ENCODE peak calls at places on chromosomes 1 and 21, in nine cellular contexts. One of them, this sample, is unnamed.

GRCh38 chr21:41680444-41681335 is 86.2 kb downstream of the RIPK4 start:
- DNase-seq in NCI-H2081: peak
- DNase-seq in testis: no peak
- DNase-seq in GM10248: no peak
- DNase-seq in GM03348: no peak
- DNase-seq in K562: no peak
- DNase-seq in PC-9: peak
- DNase-seq in RPMI7951: no peak
- DNase-seq in type B pancreatic cell: no peak
- DNase-seq in this sample: no peak

GRCh38 chr1:99619583-99619982 is 26.3 kb upstream of the PALMD start:
- DNase-seq in NCI-H2081: no peak
- DNase-seq in testis: no peak
- DNase-seq in GM10248: no peak
- DNase-seq in GM03348: no peak
- DNase-seq in K562: no peak
- DNase-seq in PC-9: no peak
- DNase-seq in RPMI7951: no peak
- DNase-seq in type B pancreatic cell: no peak
- DNase-seq in this sample: no peak

GRCh38 chr21:45302082-45303061 is 14.7 kb upstream of the POFUT2 start:
- DNase-seq in NCI-H2081: no peak
- DNase-seq in testis: peak
- DNase-seq in GM10248: no peak
- DNase-seq in GM03348: no peak
- DNase-seq in K562: no peak
- DNase-seq in PC-9: no peak
- DNase-seq in RPMI7951: no peak
- DNase-seq in type B pancreatic cell: no peak
- DNase-seq in this sample: no peak

GRCh38 chr21:31604591-31605190 is 54.8 kb upstream of the SOD1 start:
- DNase-seq in NCI-H2081: peak
- DNase-seq in testis: peak
- DNase-seq in GM10248: peak
- DNase-seq in GM03348: peak
- DNase-seq in K562: peak
- DNase-seq in PC-9: peak
- DNase-seq in RPMI7951: peak
- DNase-seq in type B pancreatic cell: no peak
- DNase-seq in this sample: peak

GRCh38 chr1:199551967-199552565 is 475.4 kb upstream of the NR5A2 start:
- DNase-seq in NCI-H2081: peak
- DNase-seq in testis: peak
- DNase-seq in GM10248: peak
- DNase-seq in GM03348: peak
- DNase-seq in K562: peak
- DNase-seq in PC-9: peak
- DNase-seq in RPMI7951: peak
- DNase-seq in type B pancreatic cell: no peak
- DNase-seq in this sample: peak

GRCh38 chr1:40315795-40316594 is 1.1 kb downstream of the COL9A2 start:
- DNase-seq in NCI-H2081: peak
- DNase-seq in testis: no peak
- DNase-seq in GM10248: peak
- DNase-seq in GM03348: no peak
- DNase-seq in K562: no peak
- DNase-seq in PC-9: no peak
- DNase-seq in RPMI7951: peak
- DNase-seq in type B pancreatic cell: no peak
- DNase-seq in this sample: peak

GRCh38 chr1:93605812-93606512 is 75.7 kb downstream of the BCAR3 start:
- DNase-seq in NCI-H2081: no peak
- DNase-seq in testis: no peak
- DNase-seq in GM10248: no peak
- DNase-seq in GM03348: peak
- DNase-seq in K562: no peak
- DNase-seq in PC-9: peak
- DNase-seq in RPMI7951: peak
- DNase-seq in type B pancreatic cell: no peak
- DNase-seq in this sample: no peak

GRCh38 chr1:21294266-21295058 is 4.2 kb upstream of the ECE1 start:
- DNase-seq in NCI-H2081: no peak
- DNase-seq in testis: no peak
- DNase-seq in GM10248: peak
- DNase-seq in GM03348: no peak
- DNase-seq in K562: no peak
- DNase-seq in PC-9: peak
- DNase-seq in RPMI7951: peak
- DNase-seq in type B pancreatic cell: no peak
- DNase-seq in this sample: peak

GRCh38 chr1:201939271-201939973 is 6.9 kb downstream of the LMOD1 start:
- DNase-seq in NCI-H2081: no peak
- DNase-seq in testis: no peak
- DNase-seq in GM10248: no peak
- DNase-seq in GM03348: no peak
- DNase-seq in K562: peak
- DNase-seq in PC-9: no peak
- DNase-seq in RPMI7951: no peak
- DNase-seq in type B pancreatic cell: no peak
- DNase-seq in this sample: no peak

GRCh38 chr1:156881101-156881500 is 12.4 kb upstream of the PEAR1 start:
- DNase-seq in NCI-H2081: no peak
- DNase-seq in testis: no peak
- DNase-seq in GM10248: no peak
- DNase-seq in GM03348: no peak
- DNase-seq in K562: no peak
- DNase-seq in PC-9: no peak
- DNase-seq in RPMI7951: no peak
- DNase-seq in type B pancreatic cell: no peak
- DNase-seq in this sample: no peak

GRCh38 chr1:110777228-110777627 is 95.7 kb upstream of the CD53 start:
- DNase-seq in NCI-H2081: no peak
- DNase-seq in testis: no peak
- DNase-seq in GM10248: no peak
- DNase-seq in GM03348: no peak
- DNase-seq in K562: no peak
- DNase-seq in PC-9: no peak
- DNase-seq in RPMI7951: no peak
- DNase-seq in type B pancreatic cell: no peak
- DNase-seq in this sample: no peak

GRCh38 chr1:201883786-201884185 is 4.9 kb upstream of the SHISA4 start:
- DNase-seq in NCI-H2081: no peak
- DNase-seq in testis: peak
- DNase-seq in GM10248: peak
- DNase-seq in GM03348: peak
- DNase-seq in K562: peak
- DNase-seq in PC-9: peak
- DNase-seq in RPMI7951: peak
- DNase-seq in type B pancreatic cell: no peak
- DNase-seq in this sample: peak

GRCh38 chr21:26495283-26495849 is 77.7 kb downstream of the CYYR1 start:
- DNase-seq in NCI-H2081: no peak
- DNase-seq in testis: peak
- DNase-seq in GM10248: no peak
- DNase-seq in GM03348: no peak
- DNase-seq in K562: no peak
- DNase-seq in PC-9: no peak
- DNase-seq in RPMI7951: peak
- DNase-seq in type B pancreatic cell: no peak
- DNase-seq in this sample: no peak

GRCh38 chr1:2961081-2961480 is 60.2 kb upstream of the ACTRT2 start:
- DNase-seq in NCI-H2081: no peak
- DNase-seq in testis: no peak
- DNase-seq in GM10248: no peak
- DNase-seq in GM03348: no peak
- DNase-seq in K562: no peak
- DNase-seq in PC-9: no peak
- DNase-seq in RPMI7951: no peak
- DNase-seq in type B pancreatic cell: no peak
- DNase-seq in this sample: no peak

GRCh38 chr1:117401761-117402160 is 34.5 kb downstream of the MAN1A2 start:
- DNase-seq in NCI-H2081: no peak
- DNase-seq in testis: no peak
- DNase-seq in GM10248: no peak
- DNase-seq in GM03348: no peak
- DNase-seq in K562: no peak
- DNase-seq in PC-9: no peak
- DNase-seq in RPMI7951: no peak
- DNase-seq in type B pancreatic cell: no peak
- DNase-seq in this sample: no peak

GRCh38 chr1:200367841-200368534 is 41.8 kb downstream of the ZNF281 start:
- DNase-seq in NCI-H2081: no peak
- DNase-seq in testis: no peak
- DNase-seq in GM10248: no peak
- DNase-seq in GM03348: peak
- DNase-seq in K562: no peak
- DNase-seq in PC-9: no peak
- DNase-seq in RPMI7951: peak
- DNase-seq in type B pancreatic cell: no peak
- DNase-seq in this sample: no peak

GRCh38 chr1:225878282-225878681 is 3.9 kb downstream of the TMEM63A start:
- DNase-seq in NCI-H2081: no peak
- DNase-seq in testis: no peak
- DNase-seq in GM10248: no peak
- DNase-seq in GM03348: no peak
- DNase-seq in K562: no peak
- DNase-seq in PC-9: no peak
- DNase-seq in RPMI7951: no peak
- DNase-seq in type B pancreatic cell: no peak
- DNase-seq in this sample: no peak

This sample was measured in GM12865.